ENCODE peak calls at places on chromosomes 16 and 17, in six cellular contexts. Z, H, V, R, P and G are unnamed samples.

GRCh38 chr17:29124135-29124930 is 55.9 kb downstream of the MYO18A start:
- DNase-seq in V (peak), R (peak), Z (peak), H (peak), P (no peak), G (no peak)

GRCh38 chr16:50367777-50368409 is 895 bp downstream of the BRD7 start:
- DNase-seq in H (peak), P (no peak), Z (peak), R (peak), V (no peak), G (no peak)

GRCh38 chr17:64499805-64500486 is 3.1 kb upstream of the POLG2 start:
- DNase-seq in Z (peak), R (peak), H (peak), P (no peak), V (no peak), G (no peak)

GRCh38 chr16:30010817-30011504 is at the start of gene DOC2A:
- DNase-seq in P (no peak), R (no peak), Z (no peak), H (peak), V (no peak), G (no peak)

GRCh38 chr17:28898261-28898955 is 875 bp upstream of the FLOT2 start:
- DNase-seq in R (no peak), Z (no peak), H (no peak), P (no peak), V (no peak), G (no peak)

GRCh38 chr17:56598471-56598870 is 5.0 kb downstream of the NOG start:
- DNase-seq in V (no peak), Z (peak), P (no peak), H (no peak), R (no peak), G (no peak)

GRCh38 chr17:66398059-66398458 is 95.6 kb downstream of the PRKCA start:
- DNase-seq in V (no peak), Z (no peak), R (no peak), P (no peak), H (no peak), G (no peak)

GRCh38 chr16:54363760-54364159 is 77.2 kb upstream of the IRX3 start:
- DNase-seq in V (no peak), R (no peak), P (no peak), Z (no peak), H (peak), G (no peak)

GRCh38 chr16:88726408-88726749 is 20.1 kb downstream of the CTU2 start:
- DNase-seq in P (no peak), R (no peak), V (no peak), H (no peak), Z (no peak), G (no peak)

GRCh38 chr16:87956169-87956770 is 5.0 kb downstream of the BANP start:
- DNase-seq in Z (peak), H (peak), P (no peak), R (no peak), V (no peak), G (no peak)

GRCh38 chr16:29857133-29857760 is 5.8 kb downstream of the CDIPT start:
- DNase-seq in Z (peak), V (no peak), P (no peak), H (no peak), R (no peak), G (no peak)

GRCh38 chr16:14309906-14310305 is 238.8 kb downstream of the MRTFB start:
- DNase-seq in V (no peak), Z (peak), P (no peak), H (no peak), R (peak), G (no peak)

GRCh38 chr16:11390573-11391495 is 45.6 kb downstream of the RMI2 start:
- DNase-seq in P (no peak), V (no peak), H (no peak), R (no peak), Z (no peak), G (no peak)

GRCh38 chr16:69064789-69065313 is 40.6 kb upstream of the HAS3 start:
- DNase-seq in P (no peak), R (no peak), Z (no peak), H (no peak), V (no peak), G (no peak)

GRCh38 chr16:4496305-4496704 is 20.1 kb downstream of the HMOX2 start:
- DNase-seq in Z (peak), R (peak), H (no peak), P (no peak), V (no peak), G (no peak)

GRCh38 chr17:80068301-80069160 is 32.1 kb downstream of the CCDC40 start:
- DNase-seq in R (peak), V (peak), Z (peak), H (no peak), P (no peak), G (peak)

GRCh38 chr17:20992416-20992815 is 50.4 kb downstream of the USP22 start:
- DNase-seq in R (no peak), V (no peak), P (no peak), Z (no peak), H (no peak), G (no peak)

GRCh38 chr17:18039535-18040286 is 503 bp downstream of the GID4 start:
- DNase-seq in P (no peak), H (peak), R (peak), Z (no peak), V (peak), G (no peak)

GRCh38 chr16:88649924-88650748 is 717 bp downstream of the CYBA start:
- DNase-seq in V (peak), R (no peak), Z (peak), P (no peak), H (peak), G (no peak)

GRCh38 chr16:72602499-72602898 is 430.5 kb upstream of the PMFBP1 start:
- DNase-seq in V (no peak), H (no peak), Z (no peak), P (no peak), R (no peak), G (no peak)

GRCh38 chr16:54098247-54098646 is 188.3 kb downstream of the IRX3 start:
- DNase-seq in R (no peak), P (no peak), H (no peak), V (no peak), Z (no peak), G (no peak)

GRCh38 chr16:73771196-73771595 is 525.4 kb upstream of the PSMD7 start:
- DNase-seq in H (no peak), Z (no peak), P (no peak), R (peak), V (no peak), G (no peak)

GRCh38 chr17:40074175-40074512 is 11.4 kb downstream of the THRA start:
- DNase-seq in V (no peak), Z (no peak), R (no peak), P (no peak), H (no peak), G (no peak)

GRCh38 chr17:40450175-40450574 is 6.9 kb downstream of the IGFBP4 start:
- DNase-seq in R (peak), Z (peak), P (no peak), V (peak), H (peak), G (peak)

GRCh38 chr16:58222532-58223316 is 24.8 kb upstream of the CSNK2A2 start:
- DNase-seq in V (no peak), Z (peak), P (no peak), H (no peak), R (peak), G (no peak)

GRCh38 chr16:67552476-67552875 is 9.8 kb upstream of the CTCF start:
- DNase-seq in H (peak), R (no peak), V (peak), Z (no peak), P (no peak), G (peak)

GRCh38 chr16:2156025-2156848 is 655 bp downstream of the TRAF7 start:
- DNase-seq in Z (peak), H (peak), P (no peak), V (no peak), R (peak), G (peak)

GRCh38 chr17:35129973-35130351 is 8.5 kb downstream of the FNDC8 start:
- DNase-seq in H (no peak), R (no peak), V (no peak), P (no peak), Z (peak), G (no peak)

GRCh38 chr17:5248821-5249479 is 14.3 kb upstream of the SCIMP start:
- DNase-seq in R (no peak), H (no peak), Z (no peak), V (no peak), P (no peak), G (no peak)

GRCh38 chr16:814974-815373 is 14.4 kb upstream of the GNG13 start:
- DNase-seq in P (no peak), V (no peak), H (no peak), Z (peak), R (no peak), G (no peak)

GRCh38 chr16:69351309-69352027 is at the start of gene TMED6:
- DNase-seq in V (peak), H (no peak), P (no peak), R (no peak), Z (no peak), G (no peak)

GRCh38 chr17:61837175-61838051 is 25.9 kb downstream of the BRIP1 start:
- DNase-seq in P (no peak), R (peak), Z (peak), V (peak), H (peak), G (peak)

GRCh38 chr17:2542456-2542855 is 30.8 kb upstream of the METTL16 start:
- DNase-seq in P (no peak), R (no peak), H (no peak), Z (no peak), V (no peak), G (no peak)

GRCh38 chr17:51706098-51706497 is 445.8 kb downstream of the UTP18 start:
- DNase-seq in Z (no peak), V (no peak), H (no peak), P (no peak), R (no peak), G (no peak)

GRCh38 chr17:73646409-73647305 is 2.4 kb upstream of the SDK2 start:
- DNase-seq in P (no peak), Z (no peak), R (no peak), V (no peak), H (peak), G (no peak)

GRCh38 chr16:11315499-11315898 is 29.8 kb upstream of the RMI2 start:
- DNase-seq in Z (peak), R (no peak), H (no peak), V (no peak), P (no peak), G (no peak)

GRCh38 chr17:55702150-55702549 is 20.5 kb downstream of the TMEM100 start:
- DNase-seq in R (no peak), P (no peak), V (no peak), H (no peak), Z (no peak), G (no peak)

GRCh38 chr16:31860508-31860907 is 13.1 kb upstream of the ZNF267 start:
- DNase-seq in Z (no peak), P (no peak), V (no peak), R (no peak), H (no peak), G (no peak)

GRCh38 chr16:52558448-52558847 is 11.5 kb upstream of the TOX3 start:
- DNase-seq in V (no peak), Z (no peak), H (no peak), R (no peak), P (no peak), G (no peak)

GRCh38 chr17:38603786-38604478 is 1.8 kb downstream of the SRCIN1 start:
- DNase-seq in V (no peak), H (no peak), R (no peak), Z (no peak), P (no peak), G (no peak)

GRCh38 chr17:38602862-38603785 is 2.6 kb downstream of the SRCIN1 start:
- DNase-seq in Z (no peak), R (no peak), P (no peak), H (no peak), V (no peak), G (no peak)

GRCh38 chr17:38601539-38602351 is 4.0 kb downstream of the SRCIN1 start:
- DNase-seq in Z (no peak), R (no peak), V (no peak), P (no peak), H (no peak), G (no peak)

GRCh38 chr17:38600906-38601305 is 4.8 kb downstream of the SRCIN1 start:
- DNase-seq in Z (no peak), H (no peak), R (no peak), P (no peak), V (no peak), G (no peak)

GRCh38 chr17:38602453-38602852 is 3.3 kb downstream of the SRCIN1 start:
- DNase-seq in P (no peak), Z (no peak), V (no peak), H (no peak), R (no peak), G (no peak)
- H3K4me3 ChIP-seq in P (no peak), Z (no peak), V (no peak), H (no peak), R (no peak), G (no peak)

DNA sequence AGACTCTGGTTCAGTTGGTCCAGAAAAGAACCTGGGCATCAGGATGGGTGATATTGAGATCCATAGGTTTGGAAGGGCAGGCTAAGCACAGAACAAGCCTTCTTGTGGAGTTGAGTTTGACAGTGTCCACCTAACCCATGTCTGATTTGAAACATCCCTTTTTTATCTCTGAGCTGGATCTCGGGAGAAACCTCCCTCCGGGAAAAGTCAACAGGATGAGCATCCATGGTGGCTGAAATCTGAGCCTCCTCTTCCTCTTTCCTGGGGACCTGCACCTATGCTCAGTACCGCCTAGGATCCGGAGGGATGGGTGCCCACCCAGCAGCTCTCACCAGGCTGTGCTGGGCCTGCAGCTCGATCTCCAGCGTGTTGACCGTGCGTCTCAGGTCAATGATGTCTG is 3.4 kb downstream of the KRT32 start:
- DNase-seq in V (no peak), R (no peak), Z (no peak), H (no peak), P (no peak), G (no peak)
- H3K4me3 ChIP-seq in V (no peak), R (no peak), Z (no peak), H (no peak), P (no peak), G (no peak)

GRCh38 chr16:85463228-85463611 is 149.9 kb upstream of the GSE1 start:
- DNase-seq in P (no peak), H (peak), V (no peak), Z (no peak), R (no peak), G (peak)

GRCh38 chr16:85461814-85462404 is 151.2 kb upstream of the GSE1 start:
- DNase-seq in R (no peak), H (peak), V (no peak), P (no peak), Z (peak), G (peak)

GRCh38 chr16:85463672-85464071 is 149.4 kb upstream of the GSE1 start:
- DNase-seq in Z (no peak), P (no peak), R (no peak), V (no peak), H (no peak), G (no peak)

GRCh38 chr16:85460983-85461813 is 151.9 kb upstream of the GSE1 start:
- DNase-seq in V (peak), P (no peak), Z (peak), R (peak), H (peak), G (peak)

GRCh38 chr16:85462405-85463227 is 150.5 kb upstream of the GSE1 start:
- DNase-seq in H (peak), V (peak), Z (no peak), R (no peak), P (no peak), G (peak)
- H3K4me3 ChIP-seq in H (no peak), V (no peak), Z (peak), R (no peak), P (peak), G (peak)

GRCh38 chr16:81316176-81316496 is 1.4 kb downstream of the GAN start:
- DNase-seq in V (no peak), Z (no peak), R (no peak), H (no peak), P (no peak), G (no peak)
- H3K4me3 ChIP-seq in V (no peak), Z (peak), R (peak), H (peak), P (peak), G (peak)

DNA sequence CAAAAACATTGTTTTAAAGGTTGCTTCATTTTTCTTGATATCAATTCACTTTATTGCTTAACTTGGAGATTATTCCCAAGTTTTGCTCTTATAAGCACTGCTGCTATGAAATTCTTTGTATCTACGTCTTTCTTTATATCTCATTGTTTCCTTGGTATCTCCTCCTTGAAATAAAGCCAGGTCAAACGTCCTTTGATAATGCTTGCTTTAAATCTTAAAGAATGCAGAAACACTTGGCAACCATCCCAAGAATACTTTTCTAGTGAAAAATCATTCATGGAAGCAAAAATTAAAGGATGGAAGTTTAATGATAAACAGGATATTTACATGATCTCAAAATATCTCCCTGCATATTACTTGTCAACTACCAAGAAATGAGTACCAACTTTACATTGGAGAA is 175.2 kb downstream of the CPPED1 start:
- DNase-seq in P (no peak), Z (no peak), R (no peak), V (no peak), H (no peak), G (no peak)
- H3K4me3 ChIP-seq in P (no peak), Z (no peak), R (no peak), V (no peak), H (no peak), G (no peak)

GRCh38 chr17:79023886-79024771 is at the start of gene C1QTNF1:
- DNase-seq in P (no peak), Z (peak), V (peak), R (peak), H (peak), G (peak)
- H3K4me3 ChIP-seq in P (peak), Z (peak), V (peak), R (peak), H (no peak), G (peak)

GRCh38 chr17:76869878-76870714 is 1.9 kb downstream of the MGAT5B start:
- DNase-seq in V (no peak), Z (no peak), P (no peak), H (peak), R (no peak), G (no peak)

GRCh38 chr17:76873856-76874255 is 5.7 kb downstream of the MGAT5B start:
- DNase-seq in R (no peak), Z (no peak), P (no peak), H (no peak), V (no peak), G (no peak)

GRCh38 chr17:76872221-76872873 is 4.1 kb downstream of the MGAT5B start:
- DNase-seq in H (peak), P (no peak), Z (peak), R (peak), V (no peak), G (no peak)

GRCh38 chr17:76871668-76872067 is 3.5 kb downstream of the MGAT5B start:
- DNase-seq in P (no peak), R (no peak), Z (no peak), H (no peak), V (no peak), G (no peak)

GRCh38 chr17:76872874-76873221 is 4.6 kb downstream of the MGAT5B start:
- DNase-seq in V (no peak), Z (no peak), R (no peak), P (no peak), H (no peak), G (no peak)
- H3K4me3 ChIP-seq in V (no peak), Z (no peak), R (no peak), P (no peak), H (no peak), G (no peak)

DNA sequence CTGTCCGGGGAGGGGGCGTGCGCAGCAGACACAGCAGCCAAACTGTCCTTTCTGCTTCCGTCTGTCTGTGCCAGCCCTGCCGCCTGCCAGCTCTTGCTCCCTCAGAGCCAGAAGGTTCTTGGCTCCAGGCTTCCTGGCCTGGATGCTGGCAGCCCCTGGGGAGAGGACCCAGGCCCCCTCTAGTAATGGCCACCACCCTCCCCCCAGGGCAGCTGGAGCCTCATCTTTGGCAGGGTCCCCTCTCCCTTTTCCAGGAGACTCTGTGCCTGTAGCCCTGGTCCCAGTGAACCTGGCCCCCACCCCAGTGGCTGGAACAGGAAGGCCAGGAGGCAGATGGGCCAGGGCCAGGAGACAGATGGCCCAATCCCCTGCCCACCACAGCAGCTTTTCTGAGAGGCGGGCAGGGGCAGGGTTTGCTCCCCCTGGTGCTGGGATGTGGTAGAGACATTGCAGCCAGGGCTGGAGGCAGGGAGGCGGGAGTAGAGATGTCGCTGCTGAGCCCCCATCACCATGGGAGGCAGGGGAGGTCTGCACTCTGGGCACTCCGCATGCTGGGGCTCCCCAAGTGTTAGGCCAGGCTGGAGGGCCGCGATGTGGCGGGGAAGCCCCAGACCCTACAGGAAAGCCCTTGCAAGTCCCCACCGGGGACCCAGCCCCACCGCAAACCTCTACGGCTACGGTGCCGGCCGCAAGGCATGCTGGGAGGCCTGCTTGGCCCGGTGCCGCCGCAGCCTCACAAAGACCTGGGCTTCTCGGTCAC is 16.7 kb downstream of the UNC13D start:
- DNase-seq in P (no peak), Z (peak), V (peak), H (peak), R (no peak), G (peak)
- H3K4me3 ChIP-seq in P (no peak), Z (peak), V (no peak), H (no peak), R (no peak), G (peak)

GRCh38 chr17:68704897-68705296 is 103.7 kb upstream of the FAM20A start:
- DNase-seq in R (peak), Z (peak), P (no peak), V (no peak), H (no peak), G (no peak)
- H3K4me3 ChIP-seq in R (no peak), Z (no peak), P (no peak), V (no peak), H (no peak), G (no peak)